ENCODE peak calls at places on chromosomes 2 and 18, in five cellular contexts. P, Q, X, F and J are unnamed samples.

GRCh38 chr2:10444463-10444862 is 3.7 kb downstream of the ODC1 start:
- DNase-seq in Q (no peak), P (no peak), F (no peak), X (no peak), J (no peak)

GRCh38 chr2:27992787-27993747 is 102.5 kb downstream of the BABAM2 start:
- DNase-seq in X (no peak), P (no peak), Q (peak), F (no peak), J (no peak)

GRCh38 chr18:37253424-37254255 is 312.0 kb downstream of the CELF4 start:
- DNase-seq in X (peak), F (no peak), P (no peak), Q (peak), J (no peak)

GRCh38 chr2:26672112-26672817 is 20.3 kb upstream of the KCNK3 start:
- DNase-seq in F (no peak), P (no peak), Q (peak), X (peak), J (no peak)

GRCh38 chr2:148660999-148661398 is 16.4 kb downstream of the EPC2 start:
- DNase-seq in F (no peak), Q (no peak), X (no peak), P (no peak), J (no peak)

GRCh38 chr18:2883137-2883671 is 36.4 kb downstream of the EMILIN2 start:
- DNase-seq in F (peak), Q (no peak), P (peak), X (peak), J (no peak)

GRCh38 chr2:168480825-168481585 is 24.9 kb downstream of the CERS6 start:
- DNase-seq in Q (no peak), P (no peak), X (no peak), F (no peak), J (no peak)

GRCh38 chr2:120952318-120952717 is 216.7 kb downstream of the GLI2 start:
- DNase-seq in F (no peak), Q (no peak), X (no peak), P (no peak), J (no peak)

GRCh38 chr2:60818272-60818671 is 62.2 kb downstream of the PAPOLG start:
- DNase-seq in P (peak), X (no peak), Q (peak), F (no peak), J (no peak)

GRCh38 chr2:102056079-102056581 is 64.4 kb downstream of the IL1R2 start:
- DNase-seq in Q (no peak), P (no peak), X (no peak), F (no peak), J (no peak)

GRCh38 chr2:36451512-36451911 is 95.9 kb downstream of the CRIM1 start:
- DNase-seq in F (no peak), P (no peak), X (no peak), Q (no peak), J (no peak)

GRCh38 chr2:37780097-37780676 is 108.7 kb upstream of the CDC42EP3 start:
- DNase-seq in X (no peak), P (no peak), Q (no peak), F (no peak), J (no peak)

GRCh38 chr2:68687018-68687417 is 43.6 kb downstream of the PROKR1 start:
- DNase-seq in X (no peak), P (no peak), F (no peak), Q (no peak), J (no peak)

GRCh38 chr2:168612719-168613118 is 156.6 kb downstream of the CERS6 start:
- DNase-seq in Q (no peak), X (no peak), P (no peak), F (no peak), J (no peak)

GRCh38 chr2:240954436-240955305 is 43.7 kb upstream of the SNED1 start:
- DNase-seq in F (no peak), Q (no peak), P (no peak), X (peak), J (no peak)

GRCh38 chr2:10123281-10123680 is 742 bp downstream of the RRM2 start:
- DNase-seq in F (no peak), X (peak), P (no peak), Q (no peak), J (no peak)

GRCh38 chr2:25165992-25166618 is 2.3 kb downstream of the POMC start:
- DNase-seq in F (no peak), P (peak), X (peak), Q (peak), J (no peak)

GRCh38 chr2:60852282-60852860 is 29.0 kb upstream of the REL start:
- DNase-seq in X (no peak), P (no peak), F (no peak), Q (no peak), J (no peak)

GRCh38 chr2:31228717-31229116 is 5.2 kb upstream of the EHD3 start:
- DNase-seq in F (no peak), Q (no peak), P (no peak), X (no peak), J (no peak)

GRCh38 chr2:150570712-150571111 is 83.2 kb upstream of the RND3 start:
- DNase-seq in P (no peak), F (no peak), Q (no peak), X (no peak), J (no peak)

GRCh38 chr2:117065912-117066311 is 748.6 kb upstream of the DDX18 start:
- DNase-seq in Q (no peak), P (no peak), F (no peak), X (no peak), J (no peak)

GRCh38 chr18:76691800-76692199 is 130.6 kb upstream of the ZNF236 start:
- DNase-seq in P (no peak), X (no peak), Q (no peak), F (no peak), J (no peak)

GRCh38 chr18:66168834-66169233 is 418.0 kb downstream of the CDH7 start:
- DNase-seq in F (no peak), P (no peak), X (no peak), Q (no peak), J (no peak)

GRCh38 chr2:10497797-10498251 is 49.7 kb upstream of the ODC1 start:
- DNase-seq in F (no peak), X (peak), Q (peak), P (peak), J (no peak)

GRCh38 chr2:9325428-9325827 is 97.9 kb downstream of the ITGB1BP1 start:
- DNase-seq in P (no peak), Q (no peak), X (no peak), F (no peak), J (no peak)

GRCh38 chr2:110688594-110689091 is 10.8 kb upstream of the BUB1 start:
- DNase-seq in Q (peak), P (no peak), F (no peak), X (no peak), J (no peak)

GRCh38 chr2:85341269-85342029 is 12.9 kb downstream of the RETSAT start:
- DNase-seq in F (no peak), X (no peak), P (no peak), Q (no peak), J (no peak)

GRCh38 chr2:241901018-241901380 is 31.5 kb downstream of the RTP5 start:
- DNase-seq in F (no peak), P (no peak), Q (no peak), X (peak), J (no peak)

GRCh38 chr2:207223051-207223450 is 57.3 kb upstream of the KLF7 start:
- DNase-seq in X (no peak), F (no peak), Q (no peak), P (no peak), J (no peak)

GRCh38 chr2:182506606-182507005 is 79.8 kb upstream of the PDE1A start:
- DNase-seq in X (no peak), F (no peak), Q (peak), P (no peak), J (no peak)

GRCh38 chr2:10132596-10132995 is 10.1 kb downstream of the RRM2 start:
- DNase-seq in X (peak), Q (no peak), P (no peak), F (no peak), J (no peak)

GRCh38 chr2:62643100-62643471 is 62.4 kb upstream of the EHBP1 start:
- DNase-seq in F (no peak), X (no peak), P (no peak), Q (no peak), J (no peak)

GRCh38 chr2:62415019-62415431 is 91.0 kb downstream of the TMEM17 start:
- DNase-seq in F (no peak), Q (no peak), X (no peak), P (no peak), J (no peak)

GRCh38 chr2:8750221-8750620 is 68.4 kb downstream of the ID2 start:
- DNase-seq in P (no peak), F (no peak), Q (no peak), X (no peak), J (no peak)

DNA sequence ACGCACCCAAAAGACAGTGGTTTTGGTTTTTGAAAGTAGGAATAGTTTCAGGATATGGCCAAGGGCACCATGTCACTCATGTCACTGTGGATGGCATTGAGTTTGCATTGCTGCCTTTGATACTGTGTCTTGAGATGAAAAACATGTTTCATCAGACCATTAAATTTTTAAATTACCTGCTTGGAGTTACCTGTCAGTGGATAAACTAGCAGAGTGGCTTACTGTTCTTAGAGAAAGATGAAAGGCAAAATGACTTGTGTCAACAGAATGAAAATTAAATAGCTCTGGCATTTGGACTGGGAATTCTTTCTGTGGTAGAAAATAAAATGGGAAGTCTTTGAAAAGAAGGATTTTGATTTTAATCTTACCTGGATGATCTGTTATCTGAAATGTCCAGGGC is 386 bp downstream of the ICOS start:
- DNase-seq in Q (no peak), P (no peak), F (no peak), X (no peak), J (no peak)
- H3K27ac ChIP-seq in Q (no peak), P (peak), F (no peak), X (peak), J (no peak)

GRCh38 chr2:231568098-231568784 is 24.4 kb upstream of the TEX44 start:
- DNase-seq in F (no peak), Q (no peak), P (no peak), X (no peak), J (no peak)

GRCh38 chr2:231571810-231572209 is 20.9 kb upstream of the TEX44 start:
- DNase-seq in X (no peak), F (no peak), P (no peak), Q (peak), J (no peak)

GRCh38 chr2:231573096-231573495 is 19.6 kb upstream of the TEX44 start:
- DNase-seq in F (no peak), P (no peak), X (no peak), Q (peak), J (no peak)

GRCh38 chr2:231568785-231569435 is 23.8 kb upstream of the TEX44 start:
- DNase-seq in Q (no peak), F (no peak), X (no peak), P (no peak), J (no peak)

DNA sequence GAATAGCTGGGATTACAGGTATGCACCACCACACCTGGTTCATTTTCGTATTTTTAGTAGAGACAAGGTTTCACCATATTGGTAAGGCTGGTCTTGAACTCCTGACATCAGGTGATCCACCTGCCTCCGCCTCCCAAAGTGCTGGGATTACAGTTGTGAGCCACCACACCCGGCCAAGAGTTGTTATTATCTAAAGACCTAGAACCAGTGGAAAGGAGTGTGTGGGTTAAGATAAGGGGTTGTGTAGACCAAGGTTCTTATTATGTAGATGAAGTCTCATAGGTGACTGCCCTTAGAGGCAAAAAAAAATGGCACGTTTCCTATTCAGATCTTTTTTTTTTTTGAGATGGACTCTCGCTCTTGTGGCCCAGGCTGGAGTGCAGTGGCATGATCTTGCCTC is 21.8 kb upstream of the TEX44 start:
- DNase-seq in F (no peak), Q (no peak), P (no peak), X (no peak), J (no peak)
- H3K27ac ChIP-seq in F (no peak), Q (no peak), P (no peak), X (no peak), J (no peak)

GRCh38 chr2:54658548-54659207 is 64.8 kb upstream of the EML6 start:
- DNase-seq in F (no peak), X (no peak), Q (no peak), P (no peak), J (no peak)
- H3K27ac ChIP-seq in F (peak), X (peak), Q (no peak), P (no peak), J (no peak)

GRCh38 chr2:92073815-92074548 is 2797.2 kb upstream of the TEKT4 start:
- DNase-seq in P (no peak), X (no peak), F (no peak), Q (no peak), J (no peak)

GRCh38 chr2:92074549-92074898 is 2796.7 kb upstream of the TEKT4 start:
- DNase-seq in X (peak), Q (no peak), P (no peak), F (no peak), J (no peak)

GRCh38 chr2:92072461-92073035 is 2798.7 kb upstream of the TEKT4 start:
- DNase-seq in F (no peak), X (peak), P (no peak), Q (no peak), J (no peak)

DNA sequence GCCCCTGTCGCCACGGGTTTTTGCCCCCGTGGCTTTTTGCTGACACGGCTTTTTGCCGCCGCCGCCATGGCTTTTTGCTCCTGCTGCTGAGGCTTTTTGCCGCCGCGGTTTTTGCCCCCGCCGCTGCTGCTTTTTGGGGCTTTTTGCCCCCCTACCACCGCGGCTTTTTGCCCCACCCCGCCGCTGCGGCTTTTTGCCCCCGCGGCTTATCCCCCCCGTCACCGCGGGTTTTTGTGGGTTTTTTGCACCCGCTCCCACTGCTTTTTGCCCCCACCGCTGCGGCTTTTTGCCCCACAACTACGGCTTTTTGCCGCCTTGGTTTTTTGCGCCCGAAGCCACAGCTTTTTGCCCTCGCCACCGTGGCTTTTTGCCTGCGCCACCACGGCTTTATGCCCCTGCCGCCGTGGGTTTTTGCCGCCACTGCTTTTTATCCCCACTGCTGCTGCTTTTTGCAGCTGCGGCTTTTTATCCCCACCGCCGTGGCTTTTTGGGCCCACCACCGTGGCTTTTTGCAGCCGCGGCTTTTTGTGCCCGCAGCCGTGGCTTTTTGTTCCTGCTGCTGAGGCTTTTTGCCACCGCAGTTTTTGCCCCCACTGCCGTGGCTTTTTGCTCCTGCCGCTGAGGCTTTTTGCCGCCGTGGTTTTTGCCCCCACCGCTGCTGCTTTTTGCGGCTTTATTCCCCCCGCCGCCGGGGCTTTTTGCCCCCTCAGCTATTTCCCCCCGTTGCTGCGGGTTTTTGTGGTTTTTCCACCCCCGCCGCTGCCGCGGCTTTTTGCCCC is 2798.0 kb upstream of the TEKT4 start:
- DNase-seq in X (peak), F (no peak), P (no peak), Q (no peak), J (no peak)
- H3K27ac ChIP-seq in X (no peak), F (no peak), P (no peak), Q (no peak), J (no peak)

GRCh38 chr18:10139783-10140410 is 226.1 kb downstream of the VAPA start:
- DNase-seq in X (no peak), Q (no peak), P (no peak), F (no peak), J (no peak)

GRCh38 chr18:10142056-10142455 is 228.2 kb downstream of the VAPA start:
- DNase-seq in F (no peak), X (no peak), Q (no peak), P (no peak), J (no peak)

GRCh38 chr18:10141559-10141958 is 227.7 kb downstream of the VAPA start:
- DNase-seq in P (no peak), Q (no peak), F (peak), X (no peak), J (no peak)

GRCh38 chr18:10140461-10140911 is 226.7 kb downstream of the VAPA start:
- DNase-seq in P (no peak), F (no peak), X (no peak), Q (no peak), J (no peak)

GRCh38 chr18:10140928-10141327 is 227.1 kb downstream of the VAPA start:
- DNase-seq in P (no peak), F (no peak), Q (no peak), X (no peak), J (no peak)
- H3K27ac ChIP-seq in P (no peak), F (no peak), Q (no peak), X (no peak), J (no peak)

GRCh38 chr2:215372968-215373649 is 61.2 kb downstream of the ATIC start:
- DNase-seq in P (no peak), F (no peak), Q (no peak), X (no peak), J (no peak)
- H3K27ac ChIP-seq in P (no peak), F (no peak), Q (no peak), X (no peak), J (no peak)